ENCODE peak calls at places on chromosomes 12 and 14, in six cellular contexts. I, X, M, K, H and A are unnamed samples.

GRCh38 chr12:86838709-86839108 is 582.5 kb upstream of the MGAT4C start:
- DNase-seq in I (no peak), X (no peak), M (no peak), K (peak; percentile 4), H (no peak), A (peak; percentile 25)

GRCh38 chr14:83874662-83875061 is 1655.3 kb upstream of the FLRT2 start:
- DNase-seq in I (no peak), X (no peak), M (no peak), K (no peak), H (no peak), A (no peak)

GRCh38 chr14:100067971-100068959 is 3.0 kb downstream of the EVL start:
- DNase-seq in I (peak; percentile 93), X (peak; percentile 90), M (peak; percentile 63), K (no peak), H (peak; percentile 34), A (no peak)

GRCh38 chr12:104462931-104463339 is 6.2 kb downstream of the CHST11 start:
- DNase-seq in I (peak; percentile 59), X (peak; percentile 79), M (peak; percentile 73), K (no peak), H (no peak), A (no peak)

GRCh38 chr12:131713349-131713748 is 2.5 kb downstream of the SFSWAP start:
- DNase-seq in I (no peak), X (no peak), M (no peak), K (peak; percentile 16), H (no peak), A (no peak)

GRCh38 chr12:41348198-41348597 is 160.1 kb downstream of the PDZRN4 start:
- DNase-seq in I (no peak), X (no peak), M (no peak), K (no peak), H (no peak), A (no peak)

GRCh38 chr12:64814432-64814831 is 10.0 kb upstream of the TBC1D30 start:
- DNase-seq in I (no peak), X (no peak), M (peak; percentile 20), K (no peak), H (no peak), A (no peak)

GRCh38 chr14:32702571-32702970 is 236.1 kb upstream of the NPAS3 start:
- DNase-seq in I (peak; percentile 47), X (no peak), M (peak; percentile 44), K (peak; percentile 78), H (no peak), A (peak; percentile 73)

GRCh38 chr12:7021956-7022355 is 3.7 kb upstream of the LPCAT3 start:
- DNase-seq in I (no peak), X (no peak), M (no peak), K (no peak), H (no peak), A (no peak)

GRCh38 chr12:68587448-68587873 is 23.2 kb upstream of the RAP1B start:
- DNase-seq in I (peak; percentile 69), X (peak; percentile 87), M (no peak), K (no peak), H (no peak), A (no peak)

GRCh38 chr12:119932921-119933320 is 55.8 kb upstream of the CIT start:
- DNase-seq in I (no peak), X (no peak), M (no peak), K (no peak), H (no peak), A (no peak)

GRCh38 chr14:61477845-61478438 is 156.6 kb downstream of the PRKCH start:
- DNase-seq in I (peak; percentile 70), X (no peak), M (peak; percentile 70), K (no peak), H (peak; percentile 84), A (no peak)

GRCh38 chr12:77377116-77377515 is 311.7 kb upstream of the E2F7 start:
- DNase-seq in I (no peak), X (no peak), M (no peak), K (no peak), H (no peak), A (no peak)

GRCh38 chr14:100816950-100817901 is 8.7 kb upstream of the MEG3 start:
- DNase-seq in I (no peak), X (no peak), M (no peak), K (no peak), H (no peak), A (no peak)

GRCh38 chr12:3641428-3641883 is 111.5 kb downstream of the CRACR2A start:
- DNase-seq in I (no peak), X (no peak), M (peak; percentile 90), K (no peak), H (no peak), A (no peak)

GRCh38 chr12:104929368-104929767 is 28.7 kb downstream of the SLC41A2 start:
- DNase-seq in I (no peak), X (no peak), M (no peak), K (no peak), H (no peak), A (no peak)

GRCh38 chr12:15427913-15428312 is 105.6 kb downstream of the PTPRO start:
- DNase-seq in I (no peak), X (no peak), M (no peak), K (no peak), H (no peak), A (no peak)

GRCh38 chr14:23627961-23628360 is 8.2 kb upstream of the DHRS2 start:
- DNase-seq in I (no peak), X (no peak), M (no peak), K (no peak), H (no peak), A (no peak)

GRCh38 chr12:23757541-23757962 is 191.9 kb downstream of the SOX5 start:
- DNase-seq in I (no peak), X (no peak), M (no peak), K (peak; percentile 90), H (no peak), A (peak; percentile 43)

GRCh38 chr14:22850944-22851790 is 14.8 kb downstream of the MMP14 start:
- DNase-seq in I (peak; percentile 52), X (peak; percentile 60), M (peak; percentile 98), K (no peak), H (no peak), A (no peak)